ENCODE peak calls at places on chromosome 6, in six cellular contexts. N is SK-N-MC, L is Panc1, E is HCT116, T is transverse colon, X is stomach. O is an unnamed sample.

GRCh38 chr6:97401533-97401932 is 118.5 kb upstream of the MMS22L start:
- DNase-seq in E (no peak), N (peak), T (no peak), L (no peak), X (no peak), O (no peak)

GRCh38 chr6:161117942-161118341 is 126.4 kb downstream of the MAP3K4 start:
- DNase-seq in L (no peak), X (no peak), T (no peak), N (no peak), E (no peak), O (no peak)

GRCh38 chr6:35283361-35283760 is 14.3 kb upstream of the DEF6 start:
- DNase-seq in E (no peak), N (no peak), L (no peak), X (no peak), T (no peak), O (no peak)

GRCh38 chr6:29797120-29797519 is 30.5 kb upstream of the HLA-G start:
- DNase-seq in T (no peak), X (no peak), L (no peak), E (no peak), N (peak), O (no peak)

GRCh38 chr6:52417675-52418111 is 2.4 kb upstream of the EFHC1 start:
- DNase-seq in N (no peak), X (peak), L (no peak), T (no peak), E (no peak), O (no peak)

GRCh38 chr6:148179786-148180185 is 162.9 kb upstream of the SASH1 start:
- DNase-seq in E (peak), X (no peak), N (peak), T (no peak), L (no peak), O (no peak)

GRCh38 chr6:92767101-92767500 is 652.3 kb downstream of the EPHA7 start:
- DNase-seq in N (no peak), L (no peak), E (no peak), X (no peak), T (no peak), O (no peak)

GRCh38 chr6:21046276-21046675 is 512.0 kb downstream of the CDKAL1 start:
- DNase-seq in T (no peak), E (no peak), N (no peak), L (no peak), X (no peak), O (no peak)

GRCh38 chr6:63465750-63466149 is 106.5 kb upstream of the LOC128125822 start:
- DNase-seq in E (no peak), L (no peak), X (no peak), T (no peak), N (no peak), O (no peak)

GRCh38 chr6:21079468-21080048 is 514.0 kb upstream of the SOX4 start:
- DNase-seq in L (no peak), N (peak), T (no peak), X (no peak), E (no peak), O (no peak)

GRCh38 chr6:2984738-2985381 is 13.5 kb upstream of the SERPINB6 start:
- DNase-seq in E (no peak), L (no peak), N (no peak), X (no peak), T (peak), O (no peak)

GRCh38 chr6:69936674-69937363 is 70.5 kb downstream of the COL19A1 start:
- DNase-seq in X (no peak), T (no peak), E (no peak), L (no peak), N (no peak), O (no peak)

GRCh38 chr6:163308629-163309276 is 105.8 kb upstream of the QKI start:
- DNase-seq in T (no peak), L (no peak), N (no peak), X (no peak), E (no peak), O (no peak)

GRCh38 chr6:18121580-18122127 is 823 bp downstream of the NHLRC1 start:
- DNase-seq in X (no peak), T (no peak), L (no peak), E (no peak), N (no peak), O (no peak)

GRCh38 chr6:21500894-21501293 is 92.7 kb upstream of the SOX4 start:
- DNase-seq in E (no peak), X (peak), T (peak), L (no peak), N (no peak), O (no peak)

GRCh38 chr6:39566381-39566934 is 158.8 kb downstream of the KIF6 start:
- DNase-seq in X (no peak), E (no peak), L (no peak), N (no peak), T (no peak), O (no peak)

GRCh38 chr6:36382976-36383375 is 4.5 kb downstream of the ETV7 start:
- DNase-seq in T (no peak), L (no peak), E (no peak), X (no peak), N (no peak), O (no peak)

GRCh38 chr6:163338671-163339405 is 75.7 kb upstream of the QKI start:
- DNase-seq in E (no peak), T (no peak), N (no peak), L (no peak), X (no peak), O (no peak)

GRCh38 chr6:163585932-163586437 is 171.5 kb downstream of the QKI start:
- DNase-seq in X (no peak), E (peak), T (no peak), N (no peak), L (no peak), O (no peak)

GRCh38 chr6:11785449-11785951 is 6.9 kb upstream of the ADTRP start:
- DNase-seq in N (no peak), T (no peak), X (no peak), E (no peak), L (no peak), O (peak)

GRCh38 chr6:89559487-89559886 is 79.1 kb downstream of the LYRM2 start:
- DNase-seq in T (no peak), E (no peak), X (no peak), N (no peak), L (no peak), O (no peak)

GRCh38 chr6:44338228-44339122 is 4.0 kb upstream of the SPATS1 start:
- DNase-seq in L (peak), T (peak), E (peak), X (peak), N (peak), O (peak)

GRCh38 chr6:17580518-17581048 is 19.5 kb upstream of the FAM8A1 start:
- DNase-seq in L (no peak), N (no peak), T (peak), X (peak), E (no peak), O (no peak)

GRCh38 chr6:80163754-80164187 is 57.3 kb downstream of the BCKDHB start:
- DNase-seq in L (peak), T (no peak), X (no peak), E (peak), N (no peak), O (no peak)

GRCh38 chr6:170225852-170226417 is 64.9 kb downstream of the DLL1 start:
- DNase-seq in X (peak), T (no peak), N (no peak), E (no peak), L (no peak), O (no peak)

GRCh38 chr6:64034840-64035656 is 399.4 kb downstream of the PHF3 start:
- DNase-seq in T (no peak), E (no peak), L (no peak), N (no peak), X (no peak), O (no peak)

GRCh38 chr6:112149719-112150263 is 62.4 kb downstream of the FAM229B start:
- DNase-seq in E (no peak), L (no peak), X (no peak), T (no peak), N (peak), O (no peak)

GRCh38 chr6:8627085-8627861 is 191.9 kb upstream of the SLC35B3 start:
- DNase-seq in X (no peak), T (no peak), N (no peak), E (peak), L (no peak), O (no peak)

GRCh38 chr6:170020041-170020583 is 268.7 kb downstream of the ERMARD start:
- DNase-seq in T (no peak), X (peak), E (no peak), N (no peak), L (no peak), O (no peak)

GRCh38 chr6:141460743-141461484 is 671.8 kb upstream of the GJE1 start:
- DNase-seq in E (no peak), T (no peak), N (no peak), L (no peak), X (no peak), O (no peak)

GRCh38 chr6:157381631-157382621 is 936 bp downstream of the ZDHHC14 start:
- DNase-seq in N (no peak), T (peak), E (no peak), X (peak), L (no peak), O (peak)

GRCh38 chr6:157383471-157383870 is 2.5 kb downstream of the ZDHHC14 start:
- DNase-seq in N (no peak), E (no peak), X (no peak), T (no peak), L (no peak), O (no peak)

GRCh38 chr6:157379656-157380457 is 1.1 kb upstream of the ZDHHC14 start:
- DNase-seq in N (peak), L (peak), X (peak), T (peak), E (peak), O (peak)

GRCh38 chr6:157380458-157380778 is 572 bp upstream of the ZDHHC14 start:
- DNase-seq in L (no peak), N (no peak), X (no peak), E (no peak), T (no peak), O (no peak)

DNA sequence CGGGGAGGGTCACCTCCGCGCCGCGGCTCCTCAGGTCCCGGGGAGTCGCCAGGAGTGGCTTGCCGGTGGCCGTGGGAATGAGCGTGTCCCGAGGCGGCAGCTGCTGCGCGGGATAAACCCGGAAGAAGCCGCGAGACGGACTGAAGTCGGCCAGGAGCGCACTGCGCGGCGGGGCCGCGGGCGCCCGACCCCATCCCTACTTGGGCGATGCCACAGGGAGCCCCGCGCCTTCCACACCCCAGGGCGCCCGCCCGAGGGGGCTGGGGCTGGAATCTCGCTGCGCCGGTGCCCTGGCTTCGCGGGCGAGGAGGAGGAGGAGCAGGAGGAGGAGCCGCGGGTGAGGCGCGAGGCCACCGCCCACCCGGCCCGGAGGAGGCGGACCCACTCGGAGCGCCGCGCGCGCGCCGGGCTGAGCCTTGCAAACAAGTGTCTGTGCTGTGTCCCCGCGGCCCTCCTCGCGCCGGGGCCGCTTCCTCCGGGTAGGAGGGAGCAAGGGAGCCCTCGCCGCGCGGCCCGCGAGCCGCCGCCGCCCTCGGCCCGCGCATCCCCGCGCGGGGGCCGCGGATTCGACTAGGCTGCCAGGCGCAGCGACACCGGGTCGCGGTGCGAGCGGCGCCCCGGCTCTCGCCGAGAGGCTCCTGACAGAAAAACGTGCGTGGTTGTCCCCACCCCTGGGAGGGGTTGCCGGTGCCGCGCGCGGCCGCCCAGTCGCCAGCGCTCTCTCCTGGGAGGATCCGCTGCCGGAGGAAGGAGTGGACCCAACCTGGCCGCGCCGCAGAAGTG is at the start of gene ZDHHC14:
- DNase-seq in X (peak), N (no peak), T (peak), E (peak), L (no peak), O (peak)
- TF ChIP-seq POLR2AphosphoS5 in X (peak), N (peak), T (peak), E (peak), L (peak), O (no peak)

GRCh38 chr6:56845027-56845426 is 109.9 kb upstream of the BEND6 start:
- DNase-seq in L (no peak), N (no peak), E (no peak), X (no peak), T (no peak), O (no peak)

GRCh38 chr6:56841372-56841749 is 113.5 kb upstream of the BEND6 start:
- DNase-seq in L (no peak), N (no peak), X (no peak), T (no peak), E (no peak), O (no peak)

GRCh38 chr6:56841751-56842150 is 113.2 kb upstream of the BEND6 start:
- DNase-seq in X (no peak), E (no peak), T (no peak), L (no peak), N (no peak), O (no peak)

GRCh38 chr6:56842602-56843475 is 112.1 kb upstream of the BEND6 start:
- DNase-seq in L (no peak), N (no peak), E (no peak), T (peak), X (no peak), O (peak)

DNA sequence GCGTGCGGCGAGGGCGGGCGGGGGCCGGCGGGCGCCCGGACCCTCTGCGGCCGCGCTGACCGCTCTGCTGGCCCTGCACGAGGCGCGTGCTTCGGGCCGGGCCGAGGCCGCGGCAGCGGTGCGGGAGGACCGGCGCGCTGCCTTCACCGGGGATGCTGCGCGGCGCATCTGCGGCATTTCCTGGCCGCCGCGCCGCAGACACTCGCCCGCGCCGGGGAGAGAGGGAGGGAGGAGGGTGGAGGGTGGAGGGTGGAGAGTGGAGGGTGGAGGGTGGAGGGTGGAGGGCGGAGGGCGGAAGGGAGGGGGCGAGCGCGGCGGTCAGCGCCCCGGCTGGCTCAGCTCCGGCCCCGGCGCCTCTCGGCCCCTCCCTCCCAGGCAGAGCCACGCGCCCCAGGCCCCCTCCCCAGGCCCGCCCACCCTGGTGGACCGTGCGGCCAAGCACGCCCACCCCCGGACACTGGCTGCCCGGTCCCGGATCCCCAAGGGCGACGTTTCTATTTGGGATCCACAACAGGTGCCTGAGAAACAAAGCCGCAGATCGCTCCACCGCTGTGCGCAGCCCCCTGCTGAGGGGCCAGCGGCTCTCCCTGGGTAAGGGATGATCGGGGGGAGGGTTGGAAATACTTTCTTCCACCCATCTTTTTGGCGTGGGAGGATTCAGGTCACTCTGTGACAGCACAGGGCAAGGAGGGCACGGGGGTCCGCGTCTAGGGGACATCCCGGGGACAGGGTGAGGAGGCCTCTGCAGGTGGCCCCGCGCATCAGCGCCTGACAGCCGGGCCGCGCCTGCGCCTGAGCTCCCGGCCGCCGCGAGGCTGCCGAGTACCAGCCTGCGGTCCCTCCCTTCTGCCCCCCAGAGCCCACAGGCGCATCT is 111.2 kb upstream of the BEND6 start:
- DNase-seq in E (peak), X (peak), L (no peak), N (no peak), T (peak), O (peak)
- TF ChIP-seq POLR2AphosphoS5 in E (peak), X (peak), L (peak), N (no peak), T (peak), O (no peak)

DNA sequence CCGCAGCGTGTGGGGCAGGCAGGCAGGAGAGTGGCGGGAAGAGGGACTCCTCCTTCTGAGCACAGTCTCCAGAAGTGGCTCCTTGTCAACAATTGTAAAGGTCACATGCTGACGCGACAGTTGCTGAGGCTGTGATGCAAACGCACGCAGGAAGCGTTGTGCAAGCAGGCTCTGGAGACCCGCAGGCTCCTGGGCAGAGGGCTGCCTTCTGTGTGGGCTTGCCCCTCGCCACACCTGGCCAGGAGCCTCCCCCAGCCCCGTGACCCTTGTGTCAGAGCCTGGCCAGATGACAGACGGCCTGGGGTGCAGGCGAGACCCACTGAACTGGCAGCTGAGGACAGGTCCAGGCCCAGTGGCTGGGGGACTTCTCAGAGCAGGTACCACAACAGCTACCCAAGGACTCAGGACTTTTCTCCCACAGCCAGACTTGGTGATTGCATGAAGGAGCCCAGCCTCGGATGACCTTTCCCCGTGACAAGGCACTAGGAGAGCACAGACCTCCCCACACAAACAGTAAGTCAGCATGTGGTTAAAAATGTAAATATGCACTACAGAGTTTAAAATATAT is 222.2 kb upstream of the RREB1 start:
- DNase-seq in L (no peak), N (no peak), T (peak), X (peak), E (no peak), O (no peak)
- TF ChIP-seq POLR2AphosphoS5 in L (no peak), N (no peak), T (no peak), X (no peak), E (no peak), O (no peak)

GRCh38 chr6:15479761-15480160 is 183.1 kb downstream of the DTNBP1 start:
- DNase-seq in L (no peak), N (no peak), X (no peak), T (no peak), E (no peak), O (no peak)
- TF ChIP-seq POLR2AphosphoS5 in L (no peak), N (peak), X (no peak), T (no peak), E (no peak), O (no peak)

DNA sequence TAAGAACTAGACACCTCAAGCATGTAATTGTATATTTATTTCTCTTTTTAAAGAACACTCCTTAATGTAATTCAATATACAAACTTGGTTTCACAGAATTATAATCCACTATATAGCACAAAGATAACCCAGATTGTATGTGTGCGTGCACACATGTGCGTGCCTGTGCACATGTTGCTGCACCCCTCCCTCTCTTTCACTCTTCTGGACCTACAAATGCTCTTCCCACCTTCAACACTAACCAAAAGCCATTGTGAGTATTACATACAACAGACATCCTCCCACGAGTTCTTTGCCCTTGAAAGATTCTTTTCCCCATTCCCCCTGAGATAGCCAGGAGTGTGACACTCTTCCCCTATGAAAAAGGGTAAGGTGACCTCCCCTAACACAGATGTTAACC is 193.5 kb downstream of the HIVEP2 start:
- DNase-seq in X (no peak), L (no peak), N (no peak), T (no peak), E (no peak), O (no peak)
- TF ChIP-seq POLR2AphosphoS5 in X (no peak), L (no peak), N (no peak), T (no peak), E (no peak), O (no peak)

DNA sequence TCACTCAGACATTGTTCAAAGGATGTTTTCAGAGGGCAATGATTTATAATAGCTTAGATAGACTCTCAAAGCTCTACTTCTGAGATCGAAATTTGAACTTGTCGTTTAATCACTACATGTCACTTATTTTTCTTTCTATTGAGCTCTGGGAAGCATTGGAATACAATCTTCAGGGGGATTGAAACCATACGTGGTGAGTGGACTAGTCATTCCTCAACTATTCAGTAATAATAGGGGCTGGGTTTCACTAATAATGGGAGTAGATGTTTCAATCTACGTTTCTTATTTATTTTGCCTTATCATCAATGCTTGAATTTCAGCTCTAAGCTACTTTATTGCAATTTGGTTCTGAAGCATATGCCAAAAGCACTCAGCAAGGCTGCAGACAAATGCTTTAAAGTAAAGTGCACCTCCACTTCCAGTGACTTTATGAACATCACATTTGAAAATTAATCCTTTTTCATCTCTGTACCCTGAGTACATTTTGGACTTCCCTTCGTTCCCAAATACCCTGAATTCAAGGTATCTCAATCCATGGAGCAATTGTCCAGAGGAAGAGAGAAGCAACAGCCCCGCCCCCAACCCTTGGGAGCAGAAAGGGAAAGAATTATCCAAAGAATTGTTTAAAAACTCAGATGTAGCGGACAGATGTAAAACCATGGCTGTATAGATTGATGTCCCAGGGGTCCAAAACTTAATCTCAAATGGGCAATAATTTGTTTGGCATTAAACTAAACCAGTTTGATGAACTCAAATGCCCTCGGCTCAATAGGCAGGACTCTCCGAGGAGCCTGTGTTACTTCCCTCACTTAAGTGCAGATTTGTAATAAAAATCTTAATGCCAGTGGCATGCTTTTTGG is 68.1 kb downstream of the HFE start:
- DNase-seq in L (no peak), N (no peak), X (no peak), E (no peak), T (peak), O (no peak)
- TF ChIP-seq POLR2AphosphoS5 in L (no peak), N (no peak), X (no peak), E (no peak), T (no peak), O (no peak)

GRCh38 chr6:108661430-108661829 is 100.7 kb downstream of the FOXO3 start:
- DNase-seq in E (no peak), L (peak), N (no peak), X (no peak), T (no peak), O (no peak)
- TF ChIP-seq POLR2AphosphoS5 in E (no peak), L (no peak), N (no peak), X (no peak), T (no peak), O (no peak)

GRCh38 chr6:49522710-49523593 is 23.2 kb downstream of the GLYATL3 start:
- DNase-seq in L (no peak), E (no peak), T (peak), N (no peak), X (no peak), O (no peak)
- TF ChIP-seq POLR2AphosphoS5 in L (no peak), E (no peak), T (no peak), N (no peak), X (peak), O (no peak)